ENCODE peak calls at places on chromosome 12, in six cellular contexts. W is endothelial cell of umbilical vein, B is stomach, D is kidney, M is pancreas, U is lung. Z is an unnamed sample.

GRCh38 chr12:72296389-72296788 is 24.2 kb downstream of the TRHDE start:
- DNase-seq in D (peak), B (no peak), W (no peak), U (no peak), M (no peak), Z (no peak)

GRCh38 chr12:93783827-93784226 is 106.7 kb downstream of the CRADD start:
- DNase-seq in B (no peak), U (no peak), D (no peak), W (peak), M (no peak), Z (no peak)

GRCh38 chr12:106913456-106913855 is 42.3 kb upstream of the TMEM263 start:
- DNase-seq in B (no peak), W (no peak), D (no peak), M (no peak), U (no peak), Z (no peak)

GRCh38 chr12:124482567-124482893 is 84.9 kb downstream of the NCOR2 start:
- DNase-seq in D (peak), B (no peak), M (peak), U (no peak), W (no peak), Z (no peak)

GRCh38 chr12:119412811-119413794 is 78.6 kb downstream of the CCDC60 start:
- DNase-seq in B (peak), W (peak), D (peak), U (peak), M (no peak), Z (peak)

GRCh38 chr12:55728185-55728931 is 451 bp downstream of the CD63 start:
- DNase-seq in D (peak), U (peak), W (peak), M (peak), B (peak), Z (peak)

GRCh38 chr12:126617312-126617711 is 1552.1 kb downstream of the AACS start:
- DNase-seq in D (no peak), W (no peak), M (no peak), B (no peak), U (no peak), Z (no peak)

GRCh38 chr12:58671196-58671595 is 249.1 kb downstream of the LRIG3 start:
- DNase-seq in B (no peak), U (no peak), D (no peak), W (no peak), M (no peak), Z (no peak)

GRCh38 chr12:11687538-11687937 is 38.1 kb downstream of the ETV6 start:
- DNase-seq in W (no peak), B (no peak), D (no peak), U (no peak), M (no peak), Z (no peak)

GRCh38 chr12:42585846-42586226 is 3.7 kb downstream of the PRICKLE1 start:
- DNase-seq in B (no peak), U (no peak), D (no peak), W (peak), M (no peak), Z (no peak)
- H3K4me3 ChIP-seq in B (no peak), U (no peak), D (no peak), W (no peak), M (no peak), Z (no peak)

GRCh38 chr12:94898388-94898787 is 105.1 kb downstream of the NDUFA12 start:
- DNase-seq in M (no peak), W (peak), B (no peak), U (no peak), D (no peak), Z (no peak)
- TF ChIP-seq CTCF in M (no peak), W (peak), B (no peak), U (no peak), D (peak), Z (peak)

DNA sequence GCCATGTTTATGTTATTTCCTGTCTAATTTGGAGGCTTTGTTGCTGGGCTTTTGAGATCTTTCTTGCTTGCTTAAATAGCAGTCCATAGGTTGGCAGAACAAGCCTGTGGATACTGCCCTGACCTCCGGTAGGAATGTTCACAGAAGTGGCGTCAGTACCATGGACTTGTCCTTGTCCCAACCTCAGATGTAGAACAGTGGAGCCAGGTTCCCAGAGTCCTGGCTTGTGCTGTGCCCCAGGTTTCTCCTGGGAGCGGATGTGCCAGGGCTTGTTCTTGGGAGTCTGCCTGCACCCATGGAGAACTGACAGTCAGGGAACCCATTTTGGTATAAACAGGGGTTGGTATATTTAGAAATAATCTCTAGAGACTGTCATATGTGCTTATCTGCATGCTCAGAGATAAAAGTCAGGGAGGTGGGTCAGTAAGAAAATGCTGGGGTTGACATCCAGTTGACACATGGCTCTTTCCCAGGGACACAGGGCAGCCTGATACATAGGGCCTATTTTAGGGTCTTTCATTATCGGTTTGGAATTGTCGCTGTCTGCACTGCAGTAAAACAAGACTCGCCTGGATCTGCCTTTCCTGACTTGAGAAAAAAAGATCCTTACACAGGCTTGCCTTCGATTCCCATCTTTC is 22.9 kb downstream of the CACNA1C start:
- DNase-seq in U (no peak), B (no peak), D (no peak), W (no peak), M (no peak), Z (peak)
- H3K27ac ChIP-seq in U (peak), B (peak), D (peak), W (no peak), M (no peak), Z (peak)

GRCh38 chr12:62191747-62192485 is 68.3 kb upstream of the USP15 start:
- DNase-seq in U (no peak), M (peak), W (peak), B (no peak), D (peak), Z (no peak)
- H3K4me3 ChIP-seq in U (no peak), M (peak), W (peak), B (peak), D (peak), Z (peak)

GRCh38 chr12:53253298-53253697 is 14.8 kb upstream of the ESPL1 start:
- DNase-seq in U (no peak), B (no peak), D (no peak), W (no peak), M (no peak), Z (no peak)

GRCh38 chr12:53252349-53252916 is 15.7 kb upstream of the ESPL1 start:
- DNase-seq in U (peak), M (peak), B (peak), W (no peak), D (peak), Z (no peak)

GRCh38 chr12:53255993-53256392 is 12.1 kb upstream of the ESPL1 start:
- DNase-seq in U (no peak), D (peak), B (no peak), W (no peak), M (no peak), Z (no peak)

GRCh38 chr12:53254816-53255545 is 13.1 kb upstream of the ESPL1 start:
- DNase-seq in W (no peak), M (no peak), U (no peak), B (no peak), D (peak), Z (no peak)

GRCh38 chr12:53251477-53252348 is 16.4 kb upstream of the ESPL1 start:
- DNase-seq in D (peak), W (peak), M (peak), U (peak), B (peak), Z (peak)
- TF ChIP-seq CTCF in D (peak), W (peak), M (no peak), U (peak), B (no peak), Z (no peak)

GRCh38 chr12:110927545-110927944 is 7.2 kb upstream of the MYL2 start:
- DNase-seq in D (no peak), M (no peak), B (no peak), W (no peak), U (no peak), Z (no peak)
- H3K27ac ChIP-seq in D (no peak), M (no peak), B (no peak), W (no peak), U (no peak), Z (peak)

GRCh38 chr12:80713419-80713818 is 3.3 kb upstream of the MYF5 start:
- DNase-seq in B (no peak), M (no peak), D (no peak), W (no peak), U (no peak), Z (no peak)
- H3K4me3 ChIP-seq in B (no peak), M (no peak), D (peak), W (no peak), U (no peak), Z (no peak)

DNA sequence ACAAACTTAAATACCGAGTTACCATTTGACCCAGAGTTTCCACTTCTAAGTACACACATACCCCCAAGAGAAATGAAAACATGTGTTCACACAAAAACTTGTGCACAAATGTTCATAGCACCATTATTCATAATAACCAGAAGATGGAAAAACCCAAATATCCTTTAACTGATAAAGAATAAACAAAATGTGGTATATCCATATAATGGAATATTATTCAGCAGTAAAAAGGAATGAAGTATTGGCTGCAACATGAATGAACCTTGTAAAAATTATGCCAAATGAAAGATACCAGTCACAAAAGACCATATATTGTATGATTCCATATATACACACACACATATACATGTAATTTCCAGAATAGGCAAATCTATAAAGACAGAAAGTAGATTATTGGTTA is 116.4 kb downstream of the TAOK3 start:
- DNase-seq in M (no peak), D (no peak), B (no peak), U (no peak), W (no peak), Z (no peak)
- TF ChIP-seq CTCF in M (no peak), D (no peak), B (no peak), U (no peak), W (no peak), Z (no peak)